ENCODE peak calls at places on chromosomes 7 and 10, in seven cellular contexts. F, Q, K, Y, J, R and G are unnamed samples. For H3K4me1, the result is how much of the 10 kb centered on the place peaks cover.

GRCh38 chr7:44889096-44889775 is 3.9 kb upstream of the PURB start:
- DNase-seq in R (no peak), Y (no peak), F (no peak), J (no peak), K (no peak), Q (no peak), G (no peak)

GRCh38 chr10:132698211-132698751 is 87.7 kb downstream of the NKX6-2 start:
- DNase-seq in J (no peak), K (no peak), R (no peak), F (no peak), Y (no peak), Q (no peak), G (peak)

GRCh38 chr7:90988996-90989765 is 275.1 kb upstream of the FZD1 start:
- DNase-seq in R (no peak), Q (no peak), J (no peak), K (no peak), Y (no peak), F (no peak), G (no peak)

GRCh38 chr7:153682628-153683027 is 369.6 kb upstream of the DPP6 start:
- DNase-seq in Q (no peak), R (no peak), F (no peak), K (no peak), Y (no peak), J (peak), G (no peak)

GRCh38 chr10:87931836-87932230 is 68.4 kb downstream of the PTEN start:
- DNase-seq in F (no peak), J (no peak), Y (no peak), Q (no peak), K (peak), R (no peak), G (no peak)

GRCh38 chr10:78876449-78876848 is 192.3 kb upstream of the ZMIZ1 start:
- DNase-seq in Y (no peak), J (no peak), R (no peak), F (no peak), Q (no peak), K (no peak), G (no peak)

GRCh38 chr7:128743112-128743772 is 4.1 kb downstream of the CALU start:
- DNase-seq in R (no peak), J (no peak), K (no peak), F (no peak), Q (no peak), Y (no peak), G (peak)

GRCh38 chr7:142476077-142476476 is 218.2 kb upstream of the PRSS58 start:
- DNase-seq in Q (no peak), J (no peak), Y (no peak), F (no peak), R (no peak), K (no peak), G (no peak)

GRCh38 chr10:101602767-101603398 is 14.8 kb downstream of the DPCD start:
- DNase-seq in K (peak), F (peak), J (peak), Y (peak), R (peak), Q (peak), G (peak)

DNA sequence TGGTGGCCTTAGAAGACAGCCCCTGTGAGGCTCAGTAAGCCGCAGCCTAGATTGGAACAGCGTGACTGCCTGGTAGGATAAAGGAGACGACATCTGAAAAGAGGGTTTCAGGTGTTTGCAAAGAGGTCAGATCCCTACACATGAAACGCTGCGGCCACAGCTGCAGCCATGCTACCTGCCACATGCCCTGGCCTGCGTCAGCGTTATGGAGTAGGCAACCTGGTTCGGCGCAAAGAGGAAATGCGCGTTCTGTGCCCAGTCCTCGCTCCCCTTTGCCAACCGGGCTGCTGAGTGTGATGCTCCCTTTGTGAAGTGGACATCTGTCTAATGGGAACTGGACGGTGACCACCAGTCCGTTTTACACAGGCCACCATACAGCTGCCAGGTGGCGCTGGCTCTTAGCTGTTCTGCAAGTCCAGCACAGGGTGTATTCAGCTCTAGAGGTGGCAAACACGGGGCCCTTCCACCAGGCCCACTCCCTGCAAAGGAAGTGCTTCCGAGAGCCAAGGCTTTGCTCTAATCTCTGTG is 160.3 kb downstream of the CELF2 start:
- DNase-seq in J (no peak), K (no peak), Q (no peak), Y (no peak), F (peak), R (no peak), G (no peak)
- H3K27ac ChIP-seq in J (no peak), K (no peak), Q (no peak), Y (peak), F (peak), R (peak), G (no peak)

DNA sequence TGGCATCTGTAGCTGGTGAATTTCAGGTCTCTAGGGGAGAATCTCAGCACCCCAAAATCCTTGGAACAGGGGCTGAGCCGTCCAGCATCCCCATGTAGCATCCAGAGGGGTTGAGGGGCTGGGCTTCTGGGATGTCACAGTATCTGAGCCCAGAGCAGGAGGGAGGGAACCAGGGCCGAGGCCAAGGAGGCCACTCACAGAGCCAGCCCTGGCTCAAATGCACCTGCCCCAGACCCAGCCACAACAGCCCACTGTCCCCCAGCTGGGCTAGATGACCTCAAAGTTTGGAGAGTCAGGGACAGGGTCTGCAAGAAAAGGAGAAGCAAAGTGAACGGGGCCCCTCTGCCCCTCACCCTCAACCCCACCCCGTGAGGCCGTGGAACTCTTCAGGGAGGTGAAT is 22.3 kb downstream of the VSIR start:
- DNase-seq in Q (no peak), J (no peak), Y (no peak), K (no peak), R (no peak), F (no peak), G (no peak)
- H3K4me1 ChIP-seq in Q (half or more), J (under half), Y (half or more), K (under half), R (half or more), F (half or more), G (under half)

DNA sequence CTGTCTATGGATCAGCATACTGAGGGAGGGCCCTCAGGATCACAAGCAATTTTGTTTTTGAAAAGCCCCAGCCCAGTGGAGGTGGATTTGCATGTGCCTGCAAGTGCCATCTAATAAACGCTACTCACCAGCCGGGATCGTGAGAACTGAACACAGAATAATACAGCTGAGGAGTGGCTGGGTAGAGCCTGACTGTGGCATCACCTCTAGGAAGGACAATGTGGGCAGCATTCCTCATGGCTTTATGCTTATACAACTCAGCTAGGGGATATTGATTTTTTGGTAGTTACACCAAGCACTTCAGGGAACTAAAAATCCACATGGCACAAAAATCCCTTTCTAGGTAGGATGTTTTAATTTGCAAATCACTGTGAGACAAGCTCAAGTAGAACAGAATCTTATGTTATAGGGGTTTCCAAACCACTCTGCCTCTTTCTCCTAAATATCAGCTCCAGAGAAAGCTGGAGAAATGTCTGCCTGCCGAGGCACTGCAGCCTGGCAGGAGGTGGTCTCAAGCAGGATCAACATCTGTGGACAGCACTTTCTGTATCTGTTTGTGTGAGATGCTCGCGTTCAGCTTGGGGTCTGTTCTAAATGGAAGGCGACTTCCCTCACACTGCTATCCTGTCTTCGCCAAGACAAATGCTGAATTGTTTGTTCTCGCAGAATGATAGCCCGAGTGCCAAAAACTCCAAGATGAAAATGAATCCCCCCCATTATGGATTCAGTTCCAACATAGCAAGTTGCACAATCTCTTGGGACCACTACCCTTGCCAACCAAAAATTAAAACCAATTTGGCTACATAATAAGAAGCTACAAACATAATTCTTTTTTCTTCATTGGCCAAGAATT is 72.4 kb upstream of the PALS2 start:
- DNase-seq in R (no peak), J (no peak), Q (no peak), K (no peak), Y (no peak), F (no peak), G (no peak)
- H3K4me3 ChIP-seq in R (no peak), J (no peak), Q (no peak), K (no peak), Y (no peak), F (no peak), G (no peak)

GRCh38 chr7:64998865-64999164 is 7.7 kb downstream of the ERV3-1 start:
- DNase-seq in Y (no peak), J (no peak), K (no peak), F (no peak), R (no peak), Q (no peak), G (no peak)
- H3K27ac ChIP-seq in Y (peak), J (no peak), K (no peak), F (no peak), R (no peak), Q (peak), G (peak)

DNA sequence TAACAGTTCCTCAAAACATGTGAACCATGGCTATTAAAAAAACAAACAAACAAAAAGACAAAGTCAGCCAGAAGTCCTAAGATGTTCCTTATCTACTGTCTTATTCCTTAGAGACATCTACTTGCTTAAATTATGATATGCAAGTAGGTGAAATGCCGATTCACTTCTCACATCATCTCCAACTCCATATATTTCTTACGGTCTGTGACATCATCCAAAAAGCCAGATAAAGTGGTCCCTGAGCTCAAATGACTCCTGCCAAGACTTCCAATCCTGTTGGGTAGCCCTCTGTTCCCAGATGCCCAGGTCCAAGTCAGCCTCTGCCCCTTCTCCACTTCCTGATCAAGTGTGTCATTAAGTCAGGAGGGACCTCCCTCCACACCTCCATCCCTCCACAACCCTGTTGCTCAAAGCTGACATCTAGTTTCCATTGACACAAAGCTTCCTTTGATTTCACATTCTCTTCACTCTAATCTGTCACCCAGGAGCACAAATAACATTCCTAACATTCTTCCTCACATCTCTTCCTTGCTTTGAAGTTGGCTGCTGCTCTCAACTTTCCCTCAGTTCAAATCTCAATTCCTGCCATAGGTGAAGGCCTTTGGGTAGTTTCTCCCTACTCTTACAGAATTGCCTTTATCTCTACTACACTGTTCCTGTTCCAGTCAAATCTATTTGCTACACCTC is 56.1 kb upstream of the PDLIM1 start:
- DNase-seq in Q (no peak), J (peak), Y (no peak), F (no peak), R (no peak), K (no peak), G (no peak)
- H3K4me1 ChIP-seq in Q (under half), J (under half), Y (under half), F (under half), R (under half), K (under half), G (under half)

DNA sequence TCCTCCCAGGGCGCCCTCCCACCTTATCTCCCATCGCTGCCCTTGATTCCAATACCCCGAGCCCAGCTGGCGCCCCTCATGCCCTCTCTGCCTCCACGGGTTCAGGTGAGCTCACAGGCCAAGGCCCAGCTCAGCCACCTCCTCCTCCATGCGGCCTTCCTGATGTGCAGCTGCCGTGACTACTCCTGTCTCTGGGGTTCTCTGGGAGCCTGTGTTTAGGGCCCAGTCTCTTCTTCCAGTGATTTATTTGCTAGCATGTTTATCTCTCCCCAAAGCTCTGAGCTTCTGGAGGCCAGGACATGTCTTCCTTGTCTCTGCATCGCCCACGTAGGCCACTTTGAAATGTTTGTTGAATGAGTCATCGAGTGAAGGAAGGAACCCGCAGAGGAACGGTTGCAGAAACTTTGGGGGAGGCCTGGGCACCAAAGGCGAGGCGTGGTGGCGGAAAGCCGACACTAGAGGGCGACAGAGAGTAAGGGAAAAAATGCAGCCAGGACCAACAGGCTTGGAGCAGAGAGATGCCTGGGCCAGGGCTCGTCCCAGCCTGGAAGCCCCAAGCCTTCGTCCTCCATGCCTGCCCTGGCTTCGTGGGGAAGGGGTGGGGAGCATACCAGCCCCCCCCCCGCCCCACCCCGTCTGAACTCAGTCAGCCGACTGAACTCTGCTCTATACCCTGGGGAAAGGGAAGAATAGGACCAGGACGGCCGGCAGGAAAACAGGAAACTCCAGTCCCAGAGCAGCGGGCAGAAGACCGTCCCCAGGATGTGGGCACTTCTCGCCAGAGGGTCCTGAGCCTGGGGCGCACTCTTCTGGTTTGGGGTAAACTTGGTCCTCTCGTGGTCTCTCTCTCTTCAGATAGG is 10.9 kb upstream of the HSPB1 start:
- DNase-seq in J (peak), Y (peak), Q (peak), K (peak), R (peak), F (peak), G (peak)
- H3K4me3 ChIP-seq in J (no peak), Y (peak), Q (peak), K (no peak), R (no peak), F (peak), G (peak)

GRCh38 chr7:134720091-134720935 is 59.1 kb upstream of the CALD1 start:
- DNase-seq in R (no peak), J (no peak), Q (no peak), F (no peak), K (no peak), Y (no peak), G (no peak)
- H3K27ac ChIP-seq in R (no peak), J (no peak), Q (peak), F (peak), K (no peak), Y (no peak), G (peak)